ENCODE peak calls at places on chromosome 3, in seven cellular contexts. One of them, this sample, is unnamed.

GRCh38 chr3:172467170-172467824 is 19.0 kb upstream of the GHSR start:
- DNase-seq in upper lobe of right lung: no peak
- DNase-seq in OCI-LY7: no peak
- DNase-seq in spleen: no peak
- DNase-seq in GM12865: no peak
- DNase-seq in ovary: no peak
- DNase-seq in fibroblast of lung: peak
- DNase-seq in this sample: peak

GRCh38 chr3:106438916-106439315 is 570.1 kb upstream of the CBLB start:
- DNase-seq in OCI-LY7: no peak
- DNase-seq in GM12865: no peak
- DNase-seq in spleen: no peak
- DNase-seq in upper lobe of right lung: no peak
- DNase-seq in fibroblast of lung: no peak
- DNase-seq in ovary: no peak
- DNase-seq in this sample: no peak

GRCh38 chr3:151345854-151346253 is 16.5 kb upstream of the P2RY13 start:
- DNase-seq in spleen: no peak
- DNase-seq in OCI-LY7: no peak
- DNase-seq in upper lobe of right lung: no peak
- DNase-seq in fibroblast of lung: peak
- DNase-seq in ovary: no peak
- DNase-seq in GM12865: no peak
- DNase-seq in this sample: peak

GRCh38 chr3:101567528-101568317 is 6.1 kb downstream of the TRMT10C start:
- DNase-seq in fibroblast of lung: peak
- DNase-seq in spleen: no peak
- DNase-seq in upper lobe of right lung: no peak
- DNase-seq in OCI-LY7: no peak
- DNase-seq in ovary: no peak
- DNase-seq in GM12865: no peak
- DNase-seq in this sample: peak

GRCh38 chr3:139481116-139481515 is 4.8 kb upstream of the RBP2 start:
- DNase-seq in spleen: no peak
- DNase-seq in upper lobe of right lung: no peak
- DNase-seq in GM12865: no peak
- DNase-seq in fibroblast of lung: peak
- DNase-seq in OCI-LY7: no peak
- DNase-seq in ovary: no peak
- DNase-seq in this sample: no peak

GRCh38 chr3:187328691-187329090 is 37.2 kb upstream of the MASP1 start:
- DNase-seq in upper lobe of right lung: no peak
- DNase-seq in GM12865: no peak
- DNase-seq in ovary: no peak
- DNase-seq in OCI-LY7: no peak
- DNase-seq in fibroblast of lung: no peak
- DNase-seq in spleen: no peak
- DNase-seq in this sample: no peak

GRCh38 chr3:58324675-58325390 is 7.9 kb upstream of the PXK start:
- DNase-seq in OCI-LY7: no peak
- DNase-seq in upper lobe of right lung: no peak
- DNase-seq in GM12865: no peak
- DNase-seq in ovary: no peak
- DNase-seq in fibroblast of lung: no peak
- DNase-seq in spleen: no peak
- DNase-seq in this sample: no peak

GRCh38 chr3:73094127-73094526 is 32.7 kb downstream of the EBLN2 start:
- DNase-seq in fibroblast of lung: peak
- DNase-seq in upper lobe of right lung: no peak
- DNase-seq in OCI-LY7: no peak
- DNase-seq in ovary: no peak
- DNase-seq in GM12865: no peak
- DNase-seq in spleen: no peak
- DNase-seq in this sample: no peak

GRCh38 chr3:87437765-87438164 is 161.4 kb upstream of the POU1F1 start:
- DNase-seq in spleen: no peak
- DNase-seq in OCI-LY7: no peak
- DNase-seq in GM12865: no peak
- DNase-seq in ovary: no peak
- DNase-seq in fibroblast of lung: peak
- DNase-seq in upper lobe of right lung: no peak
- DNase-seq in this sample: no peak

GRCh38 chr3:50531201-50531600 is 27.8 kb upstream of the CACNA2D2 start:
- DNase-seq in GM12865: no peak
- DNase-seq in OCI-LY7: no peak
- DNase-seq in fibroblast of lung: no peak
- DNase-seq in upper lobe of right lung: no peak
- DNase-seq in ovary: no peak
- DNase-seq in spleen: no peak
- DNase-seq in this sample: no peak

GRCh38 chr3:72179107-72179464 is 394.1 kb upstream of the PROK2 start:
- DNase-seq in GM12865: no peak
- DNase-seq in fibroblast of lung: no peak
- DNase-seq in ovary: no peak
- DNase-seq in spleen: no peak
- DNase-seq in upper lobe of right lung: no peak
- DNase-seq in OCI-LY7: no peak
- DNase-seq in this sample: no peak

GRCh38 chr3:76943058-76943457 is 96.8 kb upstream of the ROBO2 start:
- DNase-seq in ovary: no peak
- DNase-seq in OCI-LY7: no peak
- DNase-seq in fibroblast of lung: peak
- DNase-seq in upper lobe of right lung: no peak
- DNase-seq in GM12865: no peak
- DNase-seq in spleen: no peak
- DNase-seq in this sample: no peak

GRCh38 chr3:139745831-139746230 is 68.1 kb upstream of the NMNAT3 start:
- DNase-seq in GM12865: peak
- DNase-seq in fibroblast of lung: peak
- DNase-seq in upper lobe of right lung: no peak
- DNase-seq in spleen: no peak
- DNase-seq in OCI-LY7: no peak
- DNase-seq in ovary: no peak
- DNase-seq in this sample: peak

GRCh38 chr3:123663977-123664376 is 79.1 kb upstream of the HACD2 start:
- DNase-seq in OCI-LY7: no peak
- DNase-seq in spleen: no peak
- DNase-seq in ovary: no peak
- DNase-seq in fibroblast of lung: no peak
- DNase-seq in GM12865: no peak
- DNase-seq in upper lobe of right lung: no peak
- DNase-seq in this sample: no peak

GRCh38 chr3:37741644-37742043 is 120.0 kb upstream of the CTDSPL start:
- DNase-seq in spleen: peak
- DNase-seq in upper lobe of right lung: peak
- DNase-seq in ovary: no peak
- DNase-seq in GM12865: no peak
- DNase-seq in fibroblast of lung: no peak
- DNase-seq in OCI-LY7: peak
- DNase-seq in this sample: peak

GRCh38 chr3:70822777-70823176 is 510.3 kb upstream of the MDFIC2 start:
- DNase-seq in upper lobe of right lung: no peak
- DNase-seq in ovary: no peak
- DNase-seq in OCI-LY7: no peak
- DNase-seq in fibroblast of lung: no peak
- DNase-seq in spleen: no peak
- DNase-seq in GM12865: no peak
- DNase-seq in this sample: no peak

GRCh38 chr3:64995857-64996564 is 308.2 kb upstream of the ADAMTS9 start:
- DNase-seq in OCI-LY7: no peak
- DNase-seq in ovary: no peak
- DNase-seq in GM12865: peak
- DNase-seq in upper lobe of right lung: no peak
- DNase-seq in fibroblast of lung: peak
- DNase-seq in spleen: no peak
- DNase-seq in this sample: no peak

GRCh38 chr3:180036092-180036677 is 552 bp downstream of the PEX5L start:
- DNase-seq in GM12865: peak
- DNase-seq in upper lobe of right lung: no peak
- DNase-seq in fibroblast of lung: no peak
- DNase-seq in spleen: no peak
- DNase-seq in OCI-LY7: no peak
- DNase-seq in ovary: no peak
- DNase-seq in this sample: no peak

GRCh38 chr3:153210116-153210515 is 48.1 kb downstream of the RAP2B start:
- DNase-seq in spleen: no peak
- DNase-seq in upper lobe of right lung: no peak
- DNase-seq in OCI-LY7: no peak
- DNase-seq in GM12865: no peak
- DNase-seq in fibroblast of lung: peak
- DNase-seq in ovary: no peak
- DNase-seq in this sample: peak
- H3K4me3 ChIP-seq in spleen: no peak
- H3K4me3 ChIP-seq in upper lobe of right lung: no peak
- H3K4me3 ChIP-seq in OCI-LY7: no peak
- H3K4me3 ChIP-seq in GM12865: no peak
- H3K4me3 ChIP-seq in fibroblast of lung: no peak
- H3K4me3 ChIP-seq in ovary: no peak
- H3K4me3 ChIP-seq in this sample: no peak

DNA sequence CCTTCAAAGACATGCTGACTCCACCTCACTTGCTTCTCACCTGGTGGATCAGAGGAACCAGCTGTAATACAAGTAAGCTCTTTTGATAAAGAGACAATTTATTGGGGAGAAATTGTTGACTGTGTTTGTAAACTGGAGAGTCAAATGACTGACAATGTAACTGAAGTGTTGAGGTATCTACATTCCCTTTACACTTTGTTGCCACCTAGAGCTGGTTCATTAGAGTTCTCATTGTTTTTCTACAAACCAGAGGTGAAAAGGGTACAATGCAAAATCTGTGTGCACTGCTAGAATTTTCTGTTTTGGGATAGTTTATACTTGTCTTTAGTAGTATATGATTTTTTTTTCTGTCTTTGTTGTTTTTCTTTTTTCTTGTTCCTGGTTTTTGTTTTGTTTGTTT is 8.7 kb upstream of the LRRC58 start:
- DNase-seq in fibroblast of lung: no peak
- DNase-seq in ovary: no peak
- DNase-seq in upper lobe of right lung: no peak
- DNase-seq in OCI-LY7: no peak
- DNase-seq in spleen: no peak
- DNase-seq in GM12865: no peak
- DNase-seq in this sample: no peak
- TF ChIP-seq CTCF in fibroblast of lung: no peak
- TF ChIP-seq CTCF in ovary: no peak
- TF ChIP-seq CTCF in upper lobe of right lung: no peak
- TF ChIP-seq CTCF in OCI-LY7: peak
- TF ChIP-seq CTCF in spleen: no peak
- TF ChIP-seq CTCF in GM12865: no peak
- TF ChIP-seq CTCF in this sample: no peak

DNA sequence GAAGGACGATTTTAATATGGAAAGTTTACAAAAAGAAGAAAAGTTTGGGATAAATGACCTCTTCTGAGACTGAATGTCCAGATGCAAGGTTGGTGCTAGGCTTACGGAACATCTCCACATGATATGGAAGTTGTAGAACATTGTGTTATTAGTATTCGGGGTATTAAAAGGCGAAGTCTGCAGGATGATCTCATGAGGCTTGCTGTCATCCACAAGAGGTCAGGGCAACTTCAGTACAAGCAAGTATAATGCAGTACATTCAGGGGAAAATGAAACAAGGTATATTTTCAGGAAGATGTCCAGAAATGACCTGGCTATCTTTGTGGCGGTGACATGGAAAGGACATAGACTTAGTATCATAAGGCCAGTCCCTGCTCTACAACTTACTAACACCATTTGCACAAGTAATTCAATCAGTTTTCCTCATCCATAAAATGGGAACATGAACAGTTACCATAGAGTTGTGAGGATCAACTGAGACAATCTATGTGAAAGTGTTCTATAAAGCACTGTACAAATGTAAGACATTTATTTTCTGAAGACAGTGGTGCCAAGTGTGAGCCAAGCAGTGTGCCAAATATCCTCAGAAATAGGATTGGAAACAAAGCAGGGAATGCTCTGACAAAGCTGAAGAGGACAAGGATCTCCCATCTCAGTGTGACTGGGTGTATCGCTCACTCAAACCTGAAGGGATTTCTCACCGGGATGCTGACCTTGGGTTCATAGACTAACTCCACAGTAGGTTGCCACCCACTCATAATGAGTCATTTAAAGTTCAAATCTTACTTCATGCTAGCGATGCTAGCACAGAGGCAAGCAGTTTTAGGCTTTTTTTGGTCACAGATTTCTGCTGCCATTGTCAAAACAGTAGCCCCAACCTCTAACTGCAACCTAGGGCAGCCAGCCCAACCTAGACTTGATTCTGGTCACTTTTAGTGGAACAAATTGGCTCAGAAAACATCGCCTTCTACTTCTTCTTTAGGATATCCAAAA is 118.3 kb downstream of the TIGIT start:
- DNase-seq in ovary: peak
- DNase-seq in OCI-LY7: no peak
- DNase-seq in upper lobe of right lung: no peak
- DNase-seq in fibroblast of lung: peak
- DNase-seq in spleen: no peak
- DNase-seq in GM12865: peak
- DNase-seq in this sample: peak
- H3K4me3 ChIP-seq in ovary: no peak
- H3K4me3 ChIP-seq in OCI-LY7: no peak
- H3K4me3 ChIP-seq in upper lobe of right lung: no peak
- H3K4me3 ChIP-seq in fibroblast of lung: no peak
- H3K4me3 ChIP-seq in spleen: no peak
- H3K4me3 ChIP-seq in GM12865: no peak
- H3K4me3 ChIP-seq in this sample: no peak

GRCh38 chr3:107975529-107976203 is 115.2 kb downstream of the CD47 start:
- DNase-seq in spleen: no peak
- DNase-seq in ovary: no peak
- DNase-seq in fibroblast of lung: no peak
- DNase-seq in GM12865: no peak
- DNase-seq in OCI-LY7: no peak
- DNase-seq in upper lobe of right lung: no peak
- DNase-seq in this sample: no peak

GRCh38 chr3:107969994-107970896 is 120.6 kb downstream of the CD47 start:
- DNase-seq in spleen: no peak
- DNase-seq in OCI-LY7: no peak
- DNase-seq in GM12865: no peak
- DNase-seq in ovary: no peak
- DNase-seq in fibroblast of lung: peak
- DNase-seq in upper lobe of right lung: no peak
- DNase-seq in this sample: no peak

GRCh38 chr3:107973152-107973551 is 117.7 kb downstream of the CD47 start:
- DNase-seq in spleen: no peak
- DNase-seq in GM12865: no peak
- DNase-seq in OCI-LY7: no peak
- DNase-seq in ovary: no peak
- DNase-seq in upper lobe of right lung: no peak
- DNase-seq in fibroblast of lung: no peak
- DNase-seq in this sample: peak

GRCh38 chr3:107969525-107969924 is 121.3 kb downstream of the CD47 start:
- DNase-seq in OCI-LY7: no peak
- DNase-seq in ovary: no peak
- DNase-seq in GM12865: no peak
- DNase-seq in fibroblast of lung: no peak
- DNase-seq in upper lobe of right lung: no peak
- DNase-seq in spleen: no peak
- DNase-seq in this sample: no peak

GRCh38 chr3:107971181-107971580 is 119.7 kb downstream of the CD47 start:
- DNase-seq in upper lobe of right lung: no peak
- DNase-seq in ovary: no peak
- DNase-seq in GM12865: no peak
- DNase-seq in spleen: no peak
- DNase-seq in OCI-LY7: no peak
- DNase-seq in fibroblast of lung: no peak
- DNase-seq in this sample: no peak
- TF ChIP-seq CTCF in upper lobe of right lung: no peak
- TF ChIP-seq CTCF in ovary: no peak
- TF ChIP-seq CTCF in GM12865: no peak
- TF ChIP-seq CTCF in spleen: no peak
- TF ChIP-seq CTCF in OCI-LY7: no peak
- TF ChIP-seq CTCF in fibroblast of lung: no peak
- TF ChIP-seq CTCF in this sample: no peak